ENCODE peak calls at places on chromosomes 13 and 19, in five cellular contexts. I is RWPE1, F is lower leg skin, Q is cardiac muscle cell, W is HuH-7. C is an unnamed sample.

GRCh38 chr19:2274937-2275535 is 6.9 kb downstream of the PEAK3 start:
- DNase-seq in I (peak), F (no peak), W (peak), Q (peak), C (peak)

GRCh38 chr19:38250821-38251563 is 5.2 kb downstream of the PPP1R14A start:
- DNase-seq in W (peak), F (no peak), Q (peak), I (no peak), C (peak)

GRCh38 chr19:1843646-1844394 is 4.5 kb downstream of the REXO1 start:
- DNase-seq in Q (no peak), I (no peak), W (no peak), F (no peak), C (peak)

GRCh38 chr19:18651738-18652137 is 14.9 kb downstream of the KLHL26 start:
- DNase-seq in I (no peak), Q (no peak), F (no peak), W (no peak), C (no peak)

GRCh38 chr19:35211545-35212230 is 16.9 kb downstream of the FAM187B start:
- DNase-seq in Q (no peak), F (peak), I (no peak), W (no peak), C (no peak)

GRCh38 chr13:104357174-104357573 is 1291.0 kb upstream of the SLC10A2 start:
- DNase-seq in Q (peak), I (no peak), W (no peak), F (no peak), C (no peak)

GRCh38 chr13:113765241-113765910 is 6.3 kb downstream of the TMEM255B start:
- DNase-seq in I (no peak), Q (no peak), W (no peak), F (peak), C (no peak)

GRCh38 chr19:39542198-39542597 is 2.2 kb upstream of the EID2 start:
- DNase-seq in Q (peak), I (no peak), F (no peak), W (no peak), C (no peak)

GRCh38 chr13:91155512-91156114 is 191.9 kb upstream of the MIR17HG start:
- DNase-seq in F (no peak), I (no peak), W (no peak), Q (no peak), C (no peak)

GRCh38 chr13:105587786-105588185 is 947.7 kb downstream of the EFNB2 start:
- DNase-seq in F (no peak), W (no peak), I (peak), Q (no peak), C (no peak)

GRCh38 chr13:109385161-109385560 is 401.2 kb downstream of the IRS2 start:
- DNase-seq in F (no peak), I (no peak), Q (peak), W (no peak), C (no peak)

GRCh38 chr13:85864963-85865530 is 65.8 kb upstream of the SLITRK6 start:
- DNase-seq in W (no peak), Q (peak), F (no peak), I (peak), C (no peak)

GRCh38 chr13:114088234-114088633 is 44.2 kb downstream of the RASA3 start:
- DNase-seq in Q (no peak), W (no peak), I (no peak), F (peak), C (no peak)

GRCh38 chr19:7554990-7555864 is 19.7 kb downstream of the PNPLA6 start:
- DNase-seq in F (no peak), I (peak), Q (no peak), W (no peak), C (peak)

GRCh38 chr19:16160943-16161560 is 12.3 kb downstream of the CIB3 start:
- DNase-seq in Q (peak), F (no peak), W (no peak), I (peak), C (no peak)

GRCh38 chr19:46896076-46896794 is 35.4 kb downstream of the ARHGAP35 start:
- DNase-seq in W (no peak), F (peak), I (no peak), Q (no peak), C (no peak)

GRCh38 chr19:13646758-13647157 is 117.6 kb upstream of the MRI1 start:
- DNase-seq in I (no peak), F (no peak), Q (no peak), W (no peak), C (no peak)

GRCh38 chr13:33544308-33544707 is 258.8 kb upstream of the STARD13 start:
- DNase-seq in I (no peak), Q (no peak), F (no peak), W (no peak), C (no peak)

C was measured in glutamatergic neuron.